ENCODE peak calls at places on chromosomes 6 and 20, in four cellular contexts. E, S, U and X are unnamed samples.

GRCh38 chr6:118768904-118769325 is 117.5 kb upstream of the CEP85L start:
- DNase-seq in U (no peak), S (no peak), E (no peak), X (no peak)

GRCh38 chr6:49541210-49541724 is 9.2 kb upstream of the C6orf141 start:
- DNase-seq in S (peak), U (no peak), E (peak), X (no peak)

GRCh38 chr20:61613885-61614284 is 361.8 kb downstream of the CDH4 start:
- DNase-seq in E (no peak), S (no peak), U (no peak), X (no peak)

GRCh38 chr20:22389836-22390542 is 194.4 kb downstream of the FOXA2 start:
- DNase-seq in U (no peak), S (peak), E (no peak), X (no peak)

GRCh38 chr6:38400101-38400500 is 239.6 kb downstream of the BTBD9 start:
- DNase-seq in U (no peak), S (no peak), E (no peak), X (no peak)

GRCh38 chr6:149060300-149060984 is 257.1 kb upstream of the TAB2 start:
- DNase-seq in S (no peak), U (no peak), E (peak), X (peak)

GRCh38 chr20:24972341-24972740 is 20.2 kb downstream of the APMAP start:
- DNase-seq in E (no peak), S (no peak), U (peak), X (no peak)

GRCh38 chr6:31180500-31180899 is 10.0 kb upstream of the POU5F1 start:
- DNase-seq in S (peak), E (peak), U (peak), X (peak)

GRCh38 chr6:63478751-63479150 is 93.5 kb upstream of the LOC128125822 start:
- DNase-seq in E (no peak), U (no peak), S (no peak), X (no peak)

GRCh38 chr20:12394786-12395185 is 477.1 kb downstream of the BTBD3 start:
- DNase-seq in S (no peak), U (no peak), E (no peak), X (no peak)

GRCh38 chr6:91716361-91716760 is 1129.5 kb upstream of the MAP3K7 start:
- DNase-seq in S (no peak), E (no peak), U (no peak), X (no peak)

GRCh38 chr6:150076196-150076893 is 7.4 kb upstream of the ULBP3 start:
- DNase-seq in U (no peak), S (no peak), E (no peak), X (no peak)

GRCh38 chr6:46888578-46888977 is 33.2 kb downstream of the ADGRF5 start:
- DNase-seq in S (no peak), E (no peak), U (no peak), X (no peak)

GRCh38 chr20:2809690-2810089 is 5.1 kb upstream of the C20orf141 start:
- DNase-seq in S (no peak), E (no peak), U (no peak), X (no peak)

GRCh38 chr6:34412054-34412453 is 13.8 kb downstream of the RPS10 start:
- DNase-seq in S (no peak), E (no peak), U (no peak), X (no peak)

GRCh38 chr6:150036081-150036480 is 10.7 kb upstream of the RAET1L start:
- DNase-seq in U (no peak), E (no peak), S (no peak), X (no peak)

GRCh38 chr20:45111799-45112471 is 3.0 kb downstream of the WFDC5 start:
- DNase-seq in E (peak), U (no peak), S (no peak), X (peak)

GRCh38 chr20:9574182-9574581 is 59.8 kb downstream of the LAMP5 start:
- DNase-seq in E (no peak), S (no peak), U (no peak), X (no peak)

GRCh38 chr6:66993272-66993671 is 1286.2 kb upstream of the EYS start:
- DNase-seq in U (no peak), S (no peak), E (no peak), X (no peak)

GRCh38 chr6:4581468-4582420 is 194.5 kb upstream of the CDYL start:
- DNase-seq in E (peak), S (peak), U (no peak), X (no peak)

GRCh38 chr6:133804263-133804662 is 84.7 kb upstream of the TCF21 start:
- DNase-seq in U (peak), S (no peak), E (peak), X (no peak)

GRCh38 chr6:53796451-53796780 is 1.6 kb downstream of the LRRC1 start:
- DNase-seq in E (peak), U (no peak), S (no peak), X (no peak)

GRCh38 chr6:149212202-149212601 is 105.3 kb upstream of the TAB2 start:
- DNase-seq in U (no peak), E (no peak), S (no peak), X (no peak)

GRCh38 chr20:44247676-44248419 is 740 bp downstream of the GDAP1L1 start:
- DNase-seq in S (peak), U (no peak), E (peak), X (peak)

GRCh38 chr6:27400877-27401642 is 12.5 kb downstream of the ZNF391 start:
- DNase-seq in U (no peak), S (no peak), E (no peak), X (no peak)

GRCh38 chr6:164168595-164168994 is 754.1 kb downstream of the QKI start:
- DNase-seq in S (no peak), E (no peak), U (no peak), X (no peak)

GRCh38 chr6:53624491-53624890 is 41.1 kb downstream of the KLHL31 start:
- DNase-seq in E (no peak), S (no peak), U (no peak), X (no peak)

GRCh38 chr20:57009775-57010174 is 256.7 kb downstream of the BMP7 start:
- DNase-seq in E (no peak), S (no peak), U (no peak), X (no peak)

GRCh38 chr20:61436268-61436667 is 184.2 kb downstream of the CDH4 start:
- DNase-seq in S (peak), U (no peak), E (no peak), X (no peak)

GRCh38 chr6:11929451-11929850 is 82.7 kb upstream of the HIVEP1 start:
- DNase-seq in U (no peak), E (no peak), S (no peak), X (peak)

GRCh38 chr20:10927936-10928860 is 254.4 kb upstream of the JAG1 start:
- DNase-seq in S (no peak), E (peak), U (no peak), X (no peak)

GRCh38 chr20:46010491-46011405 is 2.0 kb downstream of the MMP9 start:
- DNase-seq in S (no peak), U (no peak), E (no peak), X (no peak)

GRCh38 chr6:113995632-113996031 is 24.7 kb upstream of the HDAC2 start:
- DNase-seq in U (peak), E (peak), S (peak), X (no peak)

GRCh38 chr6:74651948-74652347 is 553.9 kb downstream of the COL12A1 start:
- DNase-seq in S (no peak), E (no peak), U (no peak), X (no peak)

GRCh38 chr6:141252828-141253608 is 879.7 kb upstream of the GJE1 start:
- DNase-seq in U (no peak), S (no peak), E (peak), X (no peak)

GRCh38 chr6:20038805-20039204 is 173.5 kb downstream of the MBOAT1 start:
- DNase-seq in E (no peak), S (no peak), U (no peak), X (no peak)

GRCh38 chr6:135358907-135359459 is 138.6 kb downstream of the AHI1 start:
- DNase-seq in S (no peak), U (no peak), E (peak), X (no peak)

GRCh38 chr6:57190140-57190539 is 18.0 kb downstream of the BAG2 start:
- DNase-seq in U (no peak), S (no peak), E (peak), X (no peak)

GRCh38 chr6:13014551-13015378 is 298.2 kb downstream of the PHACTR1 start:
- DNase-seq in U (no peak), S (no peak), E (no peak), X (no peak)

GRCh38 chr6:13012977-13013680 is 296.6 kb downstream of the PHACTR1 start:
- DNase-seq in S (no peak), E (peak), U (no peak), X (no peak)

GRCh38 chr6:13011612-13012146 is 295.1 kb downstream of the PHACTR1 start:
- DNase-seq in S (no peak), E (no peak), U (no peak), X (no peak)

GRCh38 chr6:13013681-13014550 is 297.3 kb downstream of the PHACTR1 start:
- DNase-seq in E (peak), U (no peak), S (no peak), X (no peak)

DNA sequence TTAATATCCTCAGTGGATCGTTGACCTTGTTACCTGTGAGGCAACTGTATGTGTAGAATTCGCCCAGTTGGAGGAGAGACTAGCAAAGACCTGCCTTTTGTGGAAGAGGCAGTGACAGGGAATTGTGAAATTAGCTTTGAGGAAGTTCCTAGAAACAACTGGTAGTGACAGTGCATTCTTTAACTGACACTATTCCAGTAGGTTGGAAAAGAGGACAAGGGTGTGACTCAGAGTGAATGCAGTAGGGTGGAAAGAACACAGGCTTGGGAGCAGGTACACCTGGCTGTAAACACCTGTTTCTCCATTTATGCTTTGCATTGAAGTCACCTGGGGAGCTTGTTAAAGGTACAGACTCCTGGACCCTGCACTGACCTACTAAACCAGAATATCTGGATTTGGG is 295.7 kb downstream of the PHACTR1 start:
- DNase-seq in U (no peak), S (no peak), E (no peak), X (no peak)
- TF ChIP-seq POLR2A in U (no peak), S (no peak), E (no peak), X (no peak)

DNA sequence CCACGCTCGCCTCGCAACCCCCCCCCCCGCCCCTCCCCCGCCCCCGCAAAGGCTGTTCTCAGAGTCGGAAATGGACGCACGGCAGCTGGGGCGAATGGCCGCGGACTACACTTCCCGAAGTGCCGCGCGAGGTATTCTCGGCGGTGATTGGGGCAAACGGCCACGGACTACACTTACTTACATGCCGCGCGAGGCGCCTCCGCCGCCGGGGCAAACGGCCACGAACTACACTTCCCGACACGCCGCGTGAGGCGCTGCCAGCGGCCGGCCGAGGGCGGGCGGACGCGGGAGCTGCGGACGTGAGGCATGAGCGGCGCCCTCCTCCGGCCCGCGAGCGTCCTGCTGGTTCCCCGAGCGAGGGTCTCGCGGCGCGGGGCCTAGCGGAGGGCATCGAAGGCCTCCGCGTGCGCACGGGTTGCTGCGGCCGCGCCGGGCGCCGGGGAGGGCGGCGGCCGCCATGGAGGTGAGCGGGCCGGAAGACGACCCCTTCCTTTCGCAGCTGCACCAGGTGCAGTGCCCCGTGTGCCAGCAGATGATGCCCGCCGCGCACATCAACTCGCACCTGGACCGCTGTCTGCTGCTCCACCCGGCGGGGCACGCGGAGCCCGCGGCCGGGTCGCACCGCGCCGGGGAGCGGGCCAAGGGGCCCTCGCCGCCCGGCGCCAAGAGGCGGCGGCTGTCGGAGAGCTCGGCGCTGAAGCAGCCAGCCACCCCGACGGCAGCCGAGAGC is at the start of gene WRNIP1:
- DNase-seq in U (peak), S (peak), E (peak), X (peak)
- TF ChIP-seq POLR2A in U (no peak), S (peak), E (no peak), X (peak)

GRCh38 chr6:69796627-69797390 is at the start of gene LMBRD1:
- DNase-seq in S (peak), E (peak), U (peak), X (peak)
- TF ChIP-seq POLR2A in S (peak), E (no peak), U (no peak), X (peak)

GRCh38 chr20:50118203-50118602 is 5.3 kb upstream of the UBE2V1 start:
- DNase-seq in U (no peak), E (no peak), S (no peak), X (no peak)

GRCh38 chr20:50115041-50115512 is 2.1 kb upstream of the UBE2V1 start:
- DNase-seq in S (no peak), U (no peak), E (no peak), X (no peak)

GRCh38 chr20:50113420-50114224 is 672 bp upstream of the UBE2V1 start:
- DNase-seq in S (no peak), E (no peak), U (no peak), X (peak)

GRCh38 chr20:50116368-50116999 is 3.5 kb upstream of the UBE2V1 start:
- DNase-seq in U (no peak), S (no peak), E (no peak), X (no peak)

GRCh38 chr20:50115591-50116367 is 2.8 kb upstream of the UBE2V1 start:
- DNase-seq in E (peak), S (peak), U (peak), X (peak)
- TF ChIP-seq POLR2A in E (peak), S (peak), U (no peak), X (peak)

DNA sequence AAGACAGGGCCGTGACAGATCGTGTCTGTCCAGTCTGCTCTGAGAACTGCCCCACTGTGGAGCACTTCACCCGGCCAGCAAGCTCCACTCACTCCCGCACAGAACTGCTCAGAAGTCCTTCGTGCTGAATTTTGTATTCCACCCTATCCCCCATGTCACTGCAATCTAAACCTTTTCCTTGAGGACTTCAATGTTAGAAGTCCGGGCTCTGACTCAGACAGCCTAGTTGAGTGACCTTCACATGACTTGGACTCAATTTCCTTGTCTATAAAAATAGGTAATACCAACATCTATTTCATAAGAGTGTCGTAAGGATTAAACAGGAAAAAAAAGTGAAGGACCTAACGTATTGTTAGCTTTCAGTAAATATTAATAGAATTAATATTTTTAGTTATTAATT is 161.6 kb downstream of the QRSL1 start:
- DNase-seq in S (no peak), U (no peak), E (no peak), X (no peak)
- TF ChIP-seq POLR2A in S (no peak), U (no peak), E (no peak), X (no peak)

GRCh38 chr20:62931464-62931863 is 5.2 kb upstream of the DIDO1 start:
- DNase-seq in S (no peak), E (no peak), U (no peak), X (no peak)

GRCh38 chr20:62935204-62935967 is 2.6 kb upstream of the GID8 start:
- DNase-seq in S (no peak), U (no peak), E (no peak), X (peak)

GRCh38 chr20:62936996-62937352 is 973 bp upstream of the GID8 start:
- DNase-seq in E (peak), U (no peak), S (peak), X (peak)

GRCh38 chr20:62935968-62936585 is 1.9 kb upstream of the GID8 start:
- DNase-seq in E (no peak), S (no peak), U (no peak), X (no peak)

DNA sequence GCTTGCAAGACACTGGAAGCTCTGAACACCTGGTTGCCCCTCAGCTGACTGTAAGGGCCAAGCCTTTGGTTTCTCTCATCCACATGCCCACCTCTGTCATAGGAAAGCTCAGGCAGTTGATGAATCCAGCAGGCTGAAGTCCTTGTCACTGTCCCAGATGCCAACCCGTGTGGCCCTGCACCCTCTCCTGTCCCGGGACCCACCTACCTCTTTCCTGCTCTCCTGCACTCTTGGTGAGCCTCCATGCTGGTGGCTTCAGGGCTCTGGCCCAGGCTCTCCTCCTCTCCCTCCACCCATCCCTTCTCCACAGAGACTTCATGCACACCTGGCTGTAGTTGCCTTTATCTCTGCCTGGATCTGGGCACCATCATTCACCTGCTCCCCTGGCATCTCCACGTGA is 4.0 kb upstream of the GID8 start:
- DNase-seq in S (no peak), E (no peak), U (no peak), X (no peak)
- TF ChIP-seq POLR2A in S (no peak), E (no peak), U (no peak), X (no peak)